ENCODE peak calls at places on chromosomes 12 and 14, in five cellular contexts. Y, E, D, B and W are unnamed samples.

GRCh38 chr14:103311171-103311997 is 22.7 kb upstream of the EIF5 start:
- DNase-seq in Y (no peak), E (no peak), D (no peak), B (no peak), W (no peak)

GRCh38 chr14:65079201-65079600 is 23.1 kb downstream of the MAX start:
- DNase-seq in Y (no peak), E (no peak), D (no peak), B (no peak), W (no peak)

GRCh38 chr14:30888480-30889243 is 14.3 kb downstream of the COCH start:
- DNase-seq in Y (no peak), E (no peak), D (no peak), B (no peak), W (no peak)

GRCh38 chr12:109910969-109911348 is 10.9 kb downstream of the TCHP start:
- DNase-seq in Y (no peak), E (peak), D (no peak), B (no peak), W (no peak)

GRCh38 chr14:99035712-99036593 is 236.0 kb downstream of the BCL11B start:
- DNase-seq in Y (peak), E (peak), D (no peak), B (peak), W (no peak)

GRCh38 chr14:77601846-77602609 is 14.4 kb downstream of the SPTLC2 start:
- DNase-seq in Y (no peak), E (no peak), D (no peak), B (no peak), W (no peak)

GRCh38 chr12:122202017-122202416 is 1.5 kb upstream of the B3GNT4 start:
- DNase-seq in Y (no peak), E (no peak), D (no peak), B (no peak), W (no peak)

GRCh38 chr12:117518594-117519270 is 157.3 kb upstream of the NOS1 start:
- DNase-seq in Y (peak), E (peak), D (no peak), B (peak), W (peak)

GRCh38 chr12:69885656-69886055 is 60.6 kb downstream of the MYRFL start:
- DNase-seq in Y (no peak), E (no peak), D (no peak), B (no peak), W (no peak)

GRCh38 chr12:69881771-69882170 is 56.7 kb downstream of the MYRFL start:
- DNase-seq in Y (no peak), E (no peak), D (no peak), B (no peak), W (no peak)

GRCh38 chr12:69879007-69879960 is 54.3 kb downstream of the MYRFL start:
- DNase-seq in Y (peak), E (peak), D (peak), B (peak), W (peak)

GRCh38 chr12:69884386-69884785 is 59.4 kb downstream of the MYRFL start:
- DNase-seq in Y (no peak), E (no peak), D (peak), B (no peak), W (no peak)

DNA sequence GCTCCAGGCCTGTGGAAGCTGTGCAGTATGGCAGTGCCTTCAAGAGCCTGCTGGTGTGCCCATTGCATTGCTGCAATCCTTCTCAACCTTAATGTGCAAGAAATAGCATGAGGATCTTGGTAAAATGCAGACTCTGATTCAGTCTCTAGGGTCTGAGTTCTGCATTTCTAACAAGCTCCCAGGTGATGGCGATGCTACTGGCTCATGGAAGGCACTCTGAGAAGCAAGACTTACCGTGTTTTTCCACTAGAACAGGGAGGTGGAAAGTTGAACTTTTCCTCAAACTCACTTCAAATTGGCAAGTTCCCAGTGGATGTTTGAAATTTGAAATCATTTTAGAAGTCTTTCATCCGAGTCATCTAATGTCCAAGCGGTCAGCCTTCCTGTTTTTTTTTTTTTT is 55.5 kb downstream of the MYRFL start:
- DNase-seq in Y (no peak), E (peak), D (no peak), B (no peak), W (no peak)
- TF ChIP-seq CTCF in Y (no peak), E (no peak), D (peak), B (no peak), W (no peak)

GRCh38 chr12:14774074-14774943 is 29.0 kb downstream of the WBP11 start:
- DNase-seq in Y (peak), E (peak), D (peak), B (peak), W (peak)

GRCh38 chr12:14775652-14776020 is 27.6 kb downstream of the WBP11 start:
- DNase-seq in Y (no peak), E (no peak), D (no peak), B (no peak), W (no peak)

GRCh38 chr12:14776236-14776959 is 26.9 kb downstream of the WBP11 start:
- DNase-seq in Y (no peak), E (peak), D (no peak), B (no peak), W (no peak)

GRCh38 chr12:14773685-14774073 is 29.6 kb downstream of the WBP11 start:
- DNase-seq in Y (no peak), E (no peak), D (no peak), B (no peak), W (no peak)

DNA sequence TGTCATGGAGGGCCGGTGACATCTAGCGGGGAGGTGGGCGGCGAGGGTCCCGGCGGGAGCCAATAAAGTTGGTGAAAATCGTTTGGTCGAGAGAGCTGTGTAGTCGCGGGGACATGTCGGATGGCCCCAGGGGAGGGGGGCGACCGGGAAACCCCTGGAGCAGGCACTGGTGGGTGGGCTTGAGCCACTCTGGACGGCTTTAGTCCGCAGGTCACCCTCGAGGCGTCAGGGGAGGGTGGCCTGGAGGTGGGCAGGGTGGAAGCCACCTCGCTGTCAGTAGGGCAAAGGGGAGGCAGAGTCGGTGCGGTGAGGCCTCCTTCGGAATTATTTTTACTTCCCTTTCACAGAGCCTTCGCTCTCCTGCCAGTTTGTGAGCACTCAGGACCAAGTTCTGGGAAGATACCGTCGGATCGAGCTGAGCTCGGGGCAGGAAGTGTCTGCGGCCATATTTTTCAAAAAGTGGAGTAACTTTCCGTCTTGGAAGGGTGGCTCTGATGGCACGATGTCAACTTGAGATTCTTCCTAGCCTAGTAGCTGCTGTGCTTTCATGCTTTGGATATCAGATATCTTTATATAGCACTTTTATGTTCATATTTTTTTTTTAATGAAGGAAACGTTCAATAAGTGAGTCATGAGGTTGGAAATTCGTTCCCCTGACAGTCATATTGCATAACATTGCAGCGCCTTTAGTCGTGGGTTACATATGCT is 28.2 kb downstream of the WBP11 start:
- DNase-seq in Y (peak), E (peak), D (no peak), B (peak), W (no peak)
- TF ChIP-seq CTCF in Y (no peak), E (no peak), D (no peak), B (no peak), W (peak)

GRCh38 chr14:60506462-60506984 is 2.4 kb upstream of the SIX6 start:
- DNase-seq in Y (no peak), E (no peak), D (no peak), B (no peak), W (no peak)
- TF ChIP-seq CTCF in Y (no peak), E (no peak), D (no peak), B (no peak), W (no peak)

GRCh38 chr12:7327913-7328312 is 24.0 kb downstream of the ACSM4 start:
- DNase-seq in Y (no peak), E (peak), D (no peak), B (no peak), W (no peak)
- TF ChIP-seq CTCF in Y (no peak), E (no peak), D (no peak), B (no peak), W (no peak)

DNA sequence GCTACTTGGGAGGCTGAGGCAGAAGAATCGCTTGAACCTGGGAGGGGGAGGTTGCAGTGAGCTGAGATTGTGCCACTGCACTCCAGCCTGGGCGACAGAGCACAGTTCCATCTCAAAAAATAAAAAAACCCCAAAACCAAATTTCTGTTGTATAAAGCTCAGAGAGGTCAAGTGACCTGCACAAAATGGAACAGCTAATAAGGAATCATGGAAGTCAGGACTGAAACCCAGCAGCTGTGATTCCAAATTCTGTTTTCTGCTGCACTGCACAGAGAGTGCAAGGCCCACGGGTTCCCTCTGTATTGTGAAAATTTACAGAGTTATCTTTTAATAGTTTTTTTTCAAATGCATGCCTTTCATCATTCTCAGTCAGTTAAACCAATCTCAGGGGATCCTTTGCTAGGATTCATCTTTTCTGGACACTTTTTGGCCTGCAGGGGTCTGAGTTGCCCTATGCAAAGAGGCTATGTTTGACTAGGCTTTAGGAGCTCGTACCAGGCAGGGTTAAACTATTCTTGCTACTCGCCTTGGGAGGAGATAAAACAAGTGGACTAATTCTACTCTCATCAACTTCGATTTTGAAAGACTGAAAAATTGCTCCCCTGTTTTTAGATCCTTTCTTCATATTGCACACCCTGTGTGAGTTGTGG is 26.1 kb upstream of the AACS start:
- DNase-seq in Y (no peak), E (no peak), D (no peak), B (no peak), W (no peak)
- TF ChIP-seq CTCF in Y (no peak), E (no peak), D (no peak), B (no peak), W (no peak)

DNA sequence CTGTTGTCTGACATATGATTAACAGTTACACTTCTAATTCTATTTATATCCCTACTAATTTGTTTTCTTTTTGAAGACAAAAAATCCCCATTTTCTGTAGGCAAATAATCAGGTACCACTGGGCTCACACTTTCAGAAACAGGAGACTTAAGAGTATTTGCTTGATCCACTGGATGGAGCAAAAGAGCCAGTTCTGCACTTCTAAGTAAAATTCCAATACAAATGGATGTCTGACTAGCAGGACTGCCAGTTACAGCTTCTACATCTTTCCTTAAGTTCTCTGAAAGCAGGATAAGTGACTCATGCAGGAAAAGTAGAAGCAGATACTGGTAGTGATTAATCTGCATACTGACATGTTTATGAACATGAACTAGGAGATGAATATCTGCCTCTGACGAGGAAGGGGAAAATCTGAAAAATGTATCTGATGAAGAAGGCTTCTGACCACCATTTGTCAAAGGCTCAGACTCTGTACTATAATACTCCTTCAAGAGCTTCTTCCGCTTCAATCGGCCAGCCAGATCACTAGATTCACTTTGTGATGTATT is 73.8 kb upstream of the ANKS1B start:
- DNase-seq in Y (no peak), E (peak), D (no peak), B (no peak), W (no peak)
- TF ChIP-seq CTCF in Y (no peak), E (no peak), D (peak), B (no peak), W (peak)

GRCh38 chr14:93476305-93476704 is 45.6 kb downstream of the UNC79 start:
- DNase-seq in Y (no peak), E (no peak), D (no peak), B (no peak), W (no peak)
- TF ChIP-seq CTCF in Y (no peak), E (no peak), D (no peak), B (no peak), W (peak)